ENCODE peak calls at places on chromosome 15, in six cellular contexts. I is fibroblast of lung, P is foreskin fibroblast, N is spleen, X is fibroblast of mammary gland, O is cardiac muscle cell. K is an unnamed sample.

GRCh38 chr15:77021803-77022381 is 27.0 kb downstream of the PSTPIP1 start:
- DNase-seq in X (peak), P (peak), O (no peak), N (peak), I (peak), K (peak)

GRCh38 chr15:48914717-48915116 is 36.8 kb downstream of the EID1 start:
- DNase-seq in P (no peak), I (no peak), N (no peak), O (no peak), X (no peak), K (no peak)

GRCh38 chr15:31365655-31366127 is 39.1 kb downstream of the KLF13 start:
- DNase-seq in X (peak), N (peak), P (peak), O (peak), I (peak), K (peak)

GRCh38 chr15:60917469-60918130 is 311.5 kb downstream of the RORA start:
- DNase-seq in P (peak), O (no peak), N (no peak), I (no peak), X (peak), K (peak)

GRCh38 chr15:80479191-80479590 is 75.0 kb downstream of the ARNT2 start:
- DNase-seq in I (no peak), N (no peak), X (no peak), O (no peak), P (no peak), K (no peak)

GRCh38 chr15:100017140-100017539 is 283.9 kb upstream of the LYSMD4 start:
- DNase-seq in N (no peak), I (no peak), O (no peak), P (no peak), X (no peak), K (no peak)

GRCh38 chr15:69898243-69898642 is 199.5 kb downstream of the TLE3 start:
- DNase-seq in X (no peak), I (no peak), N (no peak), P (no peak), O (no peak), K (no peak)

GRCh38 chr15:93716615-93717221 is 514.6 kb upstream of the MCTP2 start:
- DNase-seq in O (no peak), I (no peak), X (no peak), N (no peak), P (no peak), K (no peak)

GRCh38 chr15:29756358-29757267 is 65.7 kb downstream of the TJP1 start:
- DNase-seq in O (no peak), P (no peak), X (no peak), I (no peak), N (no peak), K (no peak)

GRCh38 chr15:101657968-101658784 is 6.0 kb upstream of the TM2D3 start:
- DNase-seq in O (no peak), N (no peak), I (no peak), P (no peak), X (no peak), K (no peak)

GRCh38 chr15:66862111-66862815 is 160.2 kb downstream of the SMAD6 start:
- DNase-seq in X (peak), N (peak), I (no peak), P (peak), O (no peak), K (no peak)

GRCh38 chr15:31255732-31256384 is 70.8 kb upstream of the KLF13 start:
- DNase-seq in P (no peak), N (peak), I (no peak), X (no peak), O (no peak), K (no peak)

GRCh38 chr15:86772369-86773059 is 692.8 kb downstream of the AGBL1 start:
- DNase-seq in O (no peak), P (no peak), X (no peak), I (peak), N (no peak), K (no peak)

GRCh38 chr15:81410318-81410753 is 36.3 kb upstream of the TMC3 start:
- DNase-seq in N (no peak), I (peak), X (peak), P (peak), O (peak), K (peak)

GRCh38 chr15:57421540-57421939 is 45.2 kb downstream of the CGNL1 start:
- DNase-seq in X (no peak), I (no peak), O (peak), N (no peak), P (no peak), K (no peak)

GRCh38 chr15:83818591-83818990 is 164.7 kb downstream of the ADAMTSL3 start:
- DNase-seq in N (no peak), X (no peak), I (no peak), O (no peak), P (no peak), K (no peak)

GRCh38 chr15:68434021-68434420 is 2.1 kb upstream of the ITGA11 start:
- DNase-seq in N (no peak), P (no peak), X (no peak), O (no peak), I (no peak), K (no peak)

GRCh38 chr15:31359722-31360111 is 33.1 kb downstream of the KLF13 start:
- DNase-seq in N (no peak), I (no peak), O (no peak), X (no peak), P (no peak), K (no peak)

GRCh38 chr15:35698331-35698730 is 152.4 kb upstream of the DPH6 start:
- DNase-seq in O (no peak), X (no peak), I (no peak), P (no peak), N (no peak), K (no peak)

GRCh38 chr15:35698978-35699377 is 153.0 kb upstream of the DPH6 start:
- DNase-seq in O (no peak), I (no peak), P (no peak), N (no peak), X (no peak), K (no peak)

GRCh38 chr15:35695002-35695401 is 149.0 kb upstream of the DPH6 start:
- DNase-seq in I (no peak), P (no peak), N (no peak), X (no peak), O (no peak), K (no peak)

GRCh38 chr15:35696767-35697231 is 150.8 kb upstream of the DPH6 start:
- DNase-seq in O (no peak), I (peak), X (peak), N (no peak), P (peak), K (peak)

DNA sequence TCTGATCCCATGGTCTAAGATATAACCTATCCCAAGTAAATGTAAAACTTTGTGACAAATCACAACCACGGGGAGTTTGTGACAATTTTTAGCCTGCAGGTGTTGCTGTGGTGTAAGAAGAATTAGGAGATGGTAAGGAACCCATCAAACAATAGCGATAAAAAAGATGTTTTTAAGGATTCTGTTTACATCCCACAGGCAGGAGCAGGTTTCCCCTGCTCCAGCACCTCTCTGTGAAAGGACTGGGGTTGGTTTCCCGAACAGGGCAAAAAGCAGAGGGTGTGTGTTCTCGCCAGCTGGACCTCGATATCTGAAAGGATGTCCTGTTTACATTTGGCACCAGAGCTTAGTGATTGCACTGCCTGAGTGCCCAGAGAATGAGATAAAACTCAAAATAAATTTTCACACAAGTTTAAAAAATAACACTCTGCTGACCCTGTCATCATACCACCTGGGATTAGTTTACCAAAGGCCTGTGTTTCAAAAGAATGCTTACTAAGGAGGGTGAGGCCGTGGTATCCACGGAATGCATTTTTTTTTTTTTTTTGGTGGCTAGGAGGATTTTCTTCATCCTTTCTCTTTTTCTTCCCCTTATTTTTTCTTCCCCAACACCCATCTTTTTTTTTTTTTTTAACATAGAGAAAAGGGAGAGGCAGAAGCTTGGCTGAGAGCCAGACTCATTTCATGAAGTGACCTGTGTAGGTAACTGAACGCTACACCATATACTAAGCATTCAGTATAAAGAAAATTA is 151.8 kb upstream of the DPH6 start:
- DNase-seq in O (peak), N (no peak), P (peak), I (peak), X (peak), K (no peak)
- H3K4me3 ChIP-seq in O (no peak), N (no peak), P (no peak), I (no peak), X (no peak), K (no peak)

DNA sequence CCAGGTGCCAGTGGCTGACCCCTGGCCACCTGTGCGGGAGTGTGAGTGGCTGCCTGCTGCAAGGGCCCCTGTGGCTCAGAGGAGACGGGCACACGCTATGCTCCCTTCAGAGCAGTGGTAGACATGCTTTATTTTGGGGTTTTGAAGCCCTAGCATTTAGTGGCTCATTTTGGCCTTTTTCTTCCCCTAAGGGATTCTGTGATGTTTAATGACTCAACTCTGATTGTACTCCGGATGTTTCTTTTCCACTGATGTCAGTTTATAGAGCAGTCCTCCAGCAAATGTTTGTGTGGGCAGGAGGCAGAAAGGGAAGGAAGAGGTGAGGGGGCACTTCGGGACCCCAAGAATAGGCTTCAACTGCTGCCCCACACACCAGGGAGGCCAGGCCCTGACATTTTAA is 288.9 kb upstream of the C2CD4B start:
- DNase-seq in X (peak), P (peak), N (no peak), O (no peak), I (peak), K (no peak)
- H3K4me3 ChIP-seq in X (no peak), P (no peak), N (no peak), O (no peak), I (no peak), K (no peak)

GRCh38 chr15:82571722-82572222 is 31.5 kb upstream of the RPS17 start:
- DNase-seq in O (peak), I (peak), P (peak), X (peak), N (no peak), K (peak)
- H3K4me3 ChIP-seq in O (peak), I (peak), P (peak), X (peak), N (no peak), K (peak)

DNA sequence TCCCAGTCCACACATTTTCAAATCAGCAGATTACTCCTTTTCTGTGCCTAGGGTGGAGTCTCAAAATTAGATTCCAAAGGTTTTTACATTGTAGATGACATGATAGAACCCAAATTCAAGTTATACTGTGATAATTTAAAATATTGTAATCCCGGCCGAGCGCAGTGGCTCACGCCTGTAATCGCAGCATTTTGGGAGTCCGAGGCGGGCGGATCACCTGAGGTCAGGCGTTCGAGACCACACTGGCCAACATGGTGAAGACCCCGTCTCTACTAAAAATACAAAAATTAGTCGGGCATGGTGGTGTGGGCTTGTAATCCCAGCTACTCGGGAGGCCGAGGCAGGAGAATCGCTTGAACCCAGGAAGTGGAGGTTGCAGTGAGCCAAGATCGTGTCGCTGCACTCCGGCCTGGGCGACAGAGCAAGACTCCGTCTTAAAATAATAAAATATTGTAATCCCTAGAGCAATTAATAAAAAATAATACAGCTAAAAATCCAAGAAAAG is 1.2 kb upstream of the CYFIP1 start:
- DNase-seq in P (no peak), X (no peak), N (peak), O (no peak), I (no peak), K (no peak)
- H3K4me3 ChIP-seq in P (peak), X (peak), N (no peak), O (no peak), I (peak), K (no peak)

GRCh38 chr15:39898317-39898716 is 21.7 kb downstream of the GPR176 start:
- DNase-seq in N (no peak), I (no peak), X (no peak), O (no peak), P (no peak), K (no peak)

GRCh38 chr15:39890640-39891039 is 29.4 kb downstream of the GPR176 start:
- DNase-seq in X (no peak), P (no peak), O (no peak), N (no peak), I (no peak), K (no peak)

GRCh38 chr15:39896837-39897236 is 23.2 kb downstream of the GPR176 start:
- DNase-seq in O (no peak), P (peak), I (peak), X (peak), N (no peak), K (no peak)

GRCh38 chr15:39896101-39896500 is 24.0 kb downstream of the GPR176 start:
- DNase-seq in P (no peak), O (no peak), I (peak), X (no peak), N (no peak), K (no peak)
- H3K4me3 ChIP-seq in P (no peak), O (no peak), I (no peak), X (no peak), N (no peak), K (no peak)

GRCh38 chr15:55257014-55257670 is 32.5 kb downstream of the RAB27A start:
- DNase-seq in X (no peak), P (no peak), O (no peak), I (no peak), N (no peak), K (no peak)

GRCh38 chr15:55256281-55257013 is 33.2 kb downstream of the RAB27A start:
- DNase-seq in P (peak), X (peak), N (no peak), O (no peak), I (peak), K (no peak)

GRCh38 chr15:55253580-55253979 is 36.0 kb downstream of the RAB27A start:
- DNase-seq in O (no peak), X (peak), I (peak), N (no peak), P (peak), K (peak)

GRCh38 chr15:55255714-55256113 is 33.9 kb downstream of the RAB27A start:
- DNase-seq in P (no peak), I (no peak), X (no peak), O (no peak), N (no peak), K (no peak)

DNA sequence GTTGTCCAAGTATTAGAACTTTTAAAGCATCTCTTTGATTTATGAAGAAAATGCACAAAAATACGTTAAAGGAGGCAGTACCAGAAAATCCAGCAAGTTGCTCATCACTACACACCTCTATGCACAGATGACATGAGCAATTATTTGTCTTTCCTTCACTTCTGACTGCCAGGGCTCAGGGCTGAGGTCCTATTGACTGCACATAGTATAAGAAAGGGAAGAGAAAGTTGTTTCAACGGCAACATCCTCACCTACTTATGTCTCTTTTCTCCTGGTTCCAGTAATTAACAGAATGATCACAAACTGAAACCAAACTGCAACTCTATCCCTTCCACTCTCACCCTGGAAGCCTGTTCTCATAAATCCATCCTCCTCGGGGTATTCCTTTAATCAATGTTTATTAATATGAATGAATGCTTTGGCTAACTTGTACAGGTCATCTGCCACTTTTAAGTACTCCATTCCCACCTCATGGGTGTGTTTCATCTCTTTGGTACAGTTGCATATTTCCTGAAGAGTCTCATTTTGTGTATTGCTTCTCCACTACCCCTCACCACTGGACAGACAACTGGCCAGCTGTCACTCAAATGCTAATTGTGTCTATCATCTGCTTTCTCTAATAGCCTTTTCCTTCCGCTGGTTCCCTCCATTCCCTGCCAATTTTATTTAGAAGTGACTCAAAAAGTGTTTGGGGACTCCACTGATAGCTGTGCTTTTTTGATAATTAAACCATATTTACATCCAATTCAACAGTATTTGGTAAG is 34.5 kb downstream of the RAB27A start:
- DNase-seq in X (no peak), I (no peak), O (no peak), P (no peak), N (no peak), K (no peak)
- H3K4me3 ChIP-seq in X (no peak), I (peak), O (no peak), P (no peak), N (no peak), K (no peak)

DNA sequence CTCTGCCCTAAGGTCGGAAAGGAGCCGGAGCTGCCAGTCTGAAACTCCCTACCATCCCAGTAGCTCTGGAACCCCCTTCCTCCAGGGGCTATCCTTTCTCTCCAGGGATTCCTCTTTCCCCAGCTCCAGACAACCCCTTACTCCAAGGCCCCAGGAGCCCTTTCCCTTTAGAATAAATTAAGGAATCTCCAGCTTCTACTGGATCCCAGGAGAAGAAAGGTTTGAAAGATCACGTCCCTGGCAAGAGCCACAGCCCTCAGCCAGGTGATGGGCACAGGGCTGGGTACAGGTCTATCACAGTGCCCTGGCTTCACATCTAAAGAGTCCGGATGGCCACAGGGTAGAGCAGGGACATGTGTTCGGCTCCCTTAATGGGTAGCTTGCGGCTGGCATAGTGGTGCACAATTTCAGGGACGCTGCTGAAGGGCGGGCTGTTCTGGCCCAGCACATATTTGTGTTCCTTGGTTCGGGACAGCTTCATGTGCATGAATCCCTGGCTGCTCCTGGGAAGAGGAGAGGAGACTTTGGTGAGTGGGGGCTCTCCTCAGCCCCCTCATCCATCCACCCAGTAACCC is 20.0 kb downstream of the SHF start:
- DNase-seq in N (peak), X (no peak), O (no peak), I (no peak), P (no peak), K (no peak)
- H3K4me3 ChIP-seq in N (peak), X (peak), O (peak), I (peak), P (peak), K (peak)

DNA sequence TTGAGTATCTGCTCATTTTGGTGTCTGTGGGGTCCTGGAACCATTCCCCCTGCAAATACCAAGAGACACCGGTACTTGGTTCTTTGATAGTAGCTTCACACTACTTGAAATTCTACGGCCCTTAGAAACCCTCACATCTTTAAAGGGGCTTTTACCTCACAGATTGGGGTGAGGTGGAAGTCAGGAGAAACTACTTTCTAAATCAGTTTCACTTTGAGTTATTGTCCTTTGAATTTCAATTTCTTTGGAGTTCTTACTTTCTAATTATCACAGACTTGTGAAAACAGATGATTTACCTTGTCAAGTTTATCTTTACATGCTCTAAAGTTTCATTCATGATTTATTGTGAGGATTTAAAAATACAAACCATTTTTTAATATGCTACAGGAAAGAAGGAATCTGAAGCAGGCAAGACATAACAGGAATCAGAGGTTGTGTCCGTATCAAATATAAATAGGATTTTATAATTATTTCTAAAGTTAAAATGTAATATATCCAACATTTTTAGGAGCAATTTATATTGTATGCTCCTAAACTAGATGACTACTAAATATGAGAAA is 98.9 kb downstream of the NEDD4 start:
- DNase-seq in X (no peak), I (no peak), O (no peak), N (no peak), P (no peak), K (no peak)
- H3K4me3 ChIP-seq in X (no peak), I (peak), O (no peak), N (peak), P (no peak), K (no peak)

GRCh38 chr15:40379374-40379773 is 3.1 kb upstream of the KNSTRN start:
- DNase-seq in I (no peak), N (no peak), X (no peak), P (no peak), O (no peak), K (no peak)

GRCh38 chr15:40380636-40381035 is 1.9 kb upstream of the KNSTRN start:
- DNase-seq in N (no peak), P (no peak), X (no peak), I (no peak), O (no peak), K (no peak)

GRCh38 chr15:40379853-40380252 is 2.7 kb upstream of the KNSTRN start:
- DNase-seq in I (peak), P (peak), O (no peak), N (no peak), X (peak), K (peak)

GRCh38 chr15:40382580-40383456 is at the start of gene KNSTRN:
- DNase-seq in N (peak), O (peak), X (peak), I (peak), P (peak), K (peak)

GRCh38 chr15:40381818-40382529 is 547 bp upstream of the KNSTRN start:
- DNase-seq in N (peak), O (no peak), P (no peak), X (no peak), I (no peak), K (no peak)
- H3K4me3 ChIP-seq in N (no peak), O (no peak), P (no peak), X (no peak), I (no peak), K (no peak)

K was measured in skeletal muscle cell.